ENCODE peak calls at places on chromosomes 2 and 18, in seven cellular contexts. F, W, A, B, R, U and P are unnamed samples.

GRCh38 chr2:233355916-233356315 is 1.6 kb downstream of the DGKD start:
- DNase-seq in R (no peak), U (no peak), F (no peak), A (no peak), B (no peak), W (no peak), P (no peak)

GRCh38 chr2:72108121-72108520 is 39.5 kb downstream of the CYP26B1 start:
- DNase-seq in U (no peak), F (no peak), R (no peak), B (peak), W (no peak), A (no peak), P (no peak)

GRCh38 chr2:113762377-113763118 is 6.1 kb upstream of the SLC35F5 start:
- DNase-seq in R (no peak), A (no peak), U (no peak), W (no peak), F (no peak), B (peak), P (no peak)

GRCh38 chr2:172743143-172743542 is 7.5 kb downstream of the RAPGEF4 start:
- DNase-seq in F (no peak), W (no peak), A (no peak), U (no peak), R (no peak), B (no peak), P (no peak)

GRCh38 chr2:230739961-230740360 is 27.3 kb downstream of the CAB39 start:
- DNase-seq in R (no peak), U (no peak), F (no peak), B (no peak), W (no peak), A (no peak), P (no peak)

GRCh38 chr18:21897811-21898210 is 157.2 kb downstream of the MIB1 start:
- DNase-seq in B (peak), W (peak), U (no peak), R (peak), A (peak), F (peak), P (peak)

GRCh38 chr2:215505044-215505786 is 69.3 kb upstream of the FN1 start:
- DNase-seq in B (peak), W (no peak), R (no peak), F (no peak), U (no peak), A (no peak), P (peak)

GRCh38 chr2:16398487-16399043 is 267.1 kb downstream of the CYRIA start:
- DNase-seq in B (no peak), W (no peak), A (no peak), U (no peak), R (no peak), F (no peak), P (no peak)

GRCh38 chr2:33848486-33848885 is 249.4 kb upstream of the FAM98A start:
- DNase-seq in W (no peak), U (no peak), A (no peak), F (no peak), R (no peak), B (peak), P (no peak)

GRCh38 chr2:127193164-127193947 is 26.7 kb downstream of the CYP27C1 start:
- DNase-seq in A (no peak), W (no peak), U (no peak), R (no peak), B (peak), F (no peak), P (no peak)

GRCh38 chr18:25061345-25061744 is 290.6 kb downstream of the ZNF521 start:
- DNase-seq in F (no peak), W (no peak), B (no peak), R (no peak), A (no peak), U (no peak), P (no peak)

GRCh38 chr2:37564356-37564755 is 107.1 kb downstream of the CDC42EP3 start:
- DNase-seq in U (no peak), F (no peak), B (no peak), R (no peak), A (no peak), W (no peak), P (no peak)

GRCh38 chr2:188410504-188411235 is 119.0 kb downstream of the GULP1 start:
- DNase-seq in W (no peak), U (no peak), R (peak), A (no peak), F (no peak), B (peak), P (no peak)

GRCh38 chr2:160194351-160194750 is 5.7 kb downstream of the ITGB6 start:
- DNase-seq in B (peak), F (no peak), U (no peak), A (no peak), R (no peak), W (no peak), P (no peak)

GRCh38 chr2:20584637-20585321 is 66.1 kb downstream of the HS1BP3 start:
- DNase-seq in B (peak), A (no peak), W (no peak), F (peak), U (no peak), R (peak), P (no peak)

GRCh38 chr2:73852020-73852419 is 23.3 kb downstream of the STAMBP start:
- DNase-seq in R (no peak), F (no peak), U (no peak), B (peak), A (no peak), W (no peak), P (no peak)

GRCh38 chr2:237693281-237694039 is 66.1 kb downstream of the LRRFIP1 start:
- DNase-seq in B (peak), U (no peak), W (peak), F (no peak), A (no peak), R (no peak), P (peak)

GRCh38 chr2:212843409-212844199 is 305.0 kb upstream of the ERBB4 start:
- DNase-seq in B (peak), A (no peak), U (peak), F (no peak), W (no peak), R (no peak), P (peak)

GRCh38 chr2:230849633-230850357 is 14.9 kb upstream of the ITM2C start:
- DNase-seq in W (peak), R (no peak), U (peak), A (peak), B (peak), F (no peak), P (no peak)

GRCh38 chr2:234981197-234982095 is 29.6 kb downstream of the SH3BP4 start:
- DNase-seq in R (peak), B (peak), W (no peak), F (peak), A (peak), U (no peak), P (no peak)

GRCh38 chr2:240789501-240790369 is 30.3 kb downstream of the KIF1A start:
- DNase-seq in F (no peak), U (no peak), R (no peak), B (no peak), W (peak), A (peak), P (no peak)

GRCh38 chr2:105857076-105857740 is 112.5 kb downstream of the NCK2 start:
- DNase-seq in B (no peak), A (no peak), R (no peak), W (no peak), U (no peak), F (no peak), P (no peak)

GRCh38 chr18:58148954-58149471 is 105.0 kb downstream of the NEDD4L start:
- DNase-seq in R (no peak), F (no peak), B (no peak), A (no peak), W (peak), U (no peak), P (no peak)

GRCh38 chr18:23108496-23108895 is 26.8 kb upstream of the CABLES1 start:
- DNase-seq in B (peak), A (no peak), F (no peak), R (no peak), W (no peak), U (no peak), P (no peak)

GRCh38 chr18:54392621-54393023 is 34.9 kb downstream of the C18orf54 start:
- DNase-seq in F (no peak), W (peak), R (peak), B (peak), U (peak), A (no peak), P (peak)

GRCh38 chr18:45828917-45829811 is 3.7 kb downstream of the SIGLEC15 start:
- DNase-seq in W (no peak), B (no peak), U (no peak), A (peak), R (no peak), F (no peak), P (peak)

GRCh38 chr2:74001781-74002514 is 17.2 kb downstream of the TET3 start:
- DNase-seq in F (no peak), U (no peak), B (no peak), R (no peak), W (no peak), A (no peak), P (no peak)

GRCh38 chr2:216352653-216353270 is 19.5 kb downstream of the MARCHF4 start:
- DNase-seq in A (no peak), B (no peak), F (no peak), U (no peak), R (no peak), W (no peak), P (no peak)

GRCh38 chr2:112493048-112493447 is 11.1 kb downstream of the TTL start:
- DNase-seq in A (no peak), F (no peak), U (no peak), B (peak), R (no peak), W (no peak), P (peak)

GRCh38 chr2:206011018-206011614 is 74.9 kb downstream of the INO80D start:
- DNase-seq in B (no peak), W (no peak), R (no peak), U (no peak), A (no peak), F (no peak), P (no peak)

GRCh38 chr2:236240228-236240990 is 23.8 kb downstream of the ASB18 start:
- DNase-seq in W (no peak), R (no peak), U (no peak), B (no peak), F (no peak), A (peak), P (no peak)

GRCh38 chr2:188456114-188456909 is 164.6 kb downstream of the GULP1 start:
- DNase-seq in U (no peak), R (peak), W (no peak), B (no peak), A (no peak), F (no peak), P (peak)

GRCh38 chr2:135004005-135004746 is 43.1 kb downstream of the MAP3K19 start:
- DNase-seq in W (peak), F (peak), A (peak), B (peak), U (peak), R (peak), P (peak)

GRCh38 chr2:143489135-143489534 is 359.9 kb downstream of the ARHGAP15 start:
- DNase-seq in A (no peak), W (no peak), U (no peak), R (no peak), B (peak), F (no peak), P (no peak)

GRCh38 chr2:218476676-218477075 is 57.8 kb downstream of the VIL1 start:
- DNase-seq in U (no peak), W (no peak), A (no peak), F (peak), B (peak), R (no peak), P (no peak)

DNA sequence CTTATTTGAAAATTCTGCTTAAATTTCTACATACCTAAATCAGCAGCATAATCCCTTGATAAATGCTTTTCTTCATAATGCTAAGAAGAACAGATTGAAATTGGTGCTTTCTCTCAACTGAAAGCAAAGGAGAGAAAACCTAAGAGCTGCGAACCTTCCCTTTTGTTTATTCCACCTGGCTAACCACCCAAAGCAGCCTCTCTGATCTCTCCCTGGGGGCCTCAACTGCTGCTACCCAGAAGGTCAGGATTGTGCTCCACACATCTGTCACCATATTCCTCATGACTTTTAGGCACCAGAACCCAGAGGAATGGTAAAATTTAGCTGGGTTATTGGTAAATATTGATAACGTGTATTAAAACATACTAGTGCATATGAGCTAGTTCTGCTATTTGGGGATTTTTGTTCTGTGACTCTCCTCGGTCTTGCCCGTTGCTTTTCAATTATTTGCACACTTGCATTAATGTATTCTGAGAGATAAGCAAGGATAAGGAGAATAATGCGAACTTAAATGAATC is 334.1 kb downstream of the RIT2 start:
- DNase-seq in F (no peak), A (no peak), U (no peak), W (no peak), R (no peak), B (no peak), P (no peak)
- H3K4me3 ChIP-seq in F (no peak), A (no peak), U (no peak), W (no peak), R (no peak), B (no peak), P (no peak)

GRCh38 chr2:199468561-199469513 is 11.1 kb upstream of the SATB2 start:
- DNase-seq in F (no peak), W (no peak), R (no peak), B (no peak), U (no peak), A (no peak), P (no peak)

GRCh38 chr2:199470361-199470671 is 12.6 kb upstream of the SATB2 start:
- DNase-seq in R (no peak), B (no peak), F (no peak), A (no peak), W (no peak), U (no peak), P (no peak)

GRCh38 chr2:199469514-199470360 is 12.0 kb upstream of the SATB2 start:
- DNase-seq in U (no peak), B (no peak), R (no peak), F (no peak), W (no peak), A (no peak), P (no peak)

GRCh38 chr2:199471443-199472057 is 13.8 kb upstream of the SATB2 start:
- DNase-seq in R (peak), F (no peak), B (peak), W (peak), A (peak), U (no peak), P (peak)

DNA sequence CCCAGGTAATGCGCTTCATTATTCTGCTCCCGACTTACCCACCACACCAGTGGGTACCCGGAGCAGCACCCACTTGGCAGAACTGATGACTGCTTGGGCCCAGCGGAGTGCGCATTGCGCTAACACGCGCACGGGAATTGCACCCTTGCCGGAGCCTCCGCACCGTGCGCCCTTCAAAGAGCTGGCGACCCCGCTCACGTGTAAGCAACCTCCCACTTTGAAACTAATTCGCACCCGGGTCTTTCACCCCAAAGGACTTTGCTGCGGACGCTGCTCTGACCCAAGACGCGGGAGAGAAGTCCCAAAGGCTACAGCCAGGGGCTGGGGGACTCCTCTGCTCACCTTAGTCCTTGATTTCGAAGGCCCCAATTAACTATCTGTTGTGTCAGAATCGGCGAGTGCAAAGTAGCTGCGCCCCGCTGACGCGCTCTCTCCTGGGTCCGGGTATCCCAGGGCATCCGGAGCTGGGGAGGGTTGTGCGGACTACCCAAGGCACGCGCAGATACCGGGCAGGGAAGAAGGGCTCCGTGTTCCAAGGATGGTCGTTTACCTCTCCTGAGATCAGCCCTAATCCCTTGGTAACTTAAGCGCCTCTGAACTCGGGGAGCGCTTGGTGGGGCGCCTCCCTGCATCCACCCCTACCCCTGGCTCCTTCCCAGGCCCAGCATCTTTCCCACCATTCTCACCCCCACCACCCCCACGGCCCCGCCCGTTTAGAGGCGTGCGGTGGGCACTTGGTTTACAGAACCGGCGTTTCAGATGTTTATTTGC is 13.1 kb upstream of the SATB2 start:
- DNase-seq in A (no peak), W (no peak), R (no peak), B (peak), U (no peak), F (no peak), P (no peak)
- H3K4me3 ChIP-seq in A (no peak), W (no peak), R (peak), B (peak), U (no peak), F (no peak), P (no peak)

DNA sequence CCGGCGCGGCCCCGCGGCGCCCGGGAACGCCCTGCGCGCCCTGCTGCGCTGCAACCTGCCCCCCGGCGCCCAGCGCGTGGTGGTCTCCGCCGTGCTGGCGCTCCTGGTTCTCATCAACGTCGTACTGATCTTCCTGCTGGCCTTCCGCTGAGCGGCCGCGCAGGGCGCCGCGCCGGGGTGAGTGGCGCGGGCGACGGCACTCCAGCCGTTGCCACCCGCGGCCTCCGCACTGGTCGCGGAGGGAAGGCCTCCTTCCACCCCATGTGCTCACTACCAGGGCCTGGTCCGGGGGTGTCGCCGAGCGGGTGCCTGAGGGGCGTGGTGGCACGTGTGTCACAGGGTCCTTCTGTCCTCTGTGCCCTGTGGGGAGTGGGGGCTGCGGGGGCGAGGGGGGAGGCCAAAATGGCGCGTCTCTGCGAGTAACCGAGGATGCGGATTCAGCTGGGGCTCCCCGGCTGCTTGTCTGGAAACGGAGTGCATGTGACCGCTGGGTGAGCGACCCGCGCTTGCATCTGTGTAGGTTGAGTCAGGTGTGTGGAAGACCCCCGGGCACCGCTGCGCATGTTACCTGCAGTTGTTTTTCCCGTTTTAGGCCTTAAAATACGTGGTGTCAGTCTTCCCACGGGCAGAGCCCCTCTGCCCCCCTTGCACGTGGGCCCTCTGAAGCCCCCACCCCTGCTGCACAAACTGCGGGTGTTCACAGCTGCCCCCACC is 58.0 kb downstream of the FAM168B start:
- DNase-seq in U (no peak), A (peak), B (peak), R (no peak), F (no peak), W (no peak), P (no peak)
- H3K4me3 ChIP-seq in U (no peak), A (peak), B (peak), R (peak), F (peak), W (no peak), P (no peak)

GRCh38 chr18:59918320-59918755 is 18.5 kb downstream of the PMAIP1 start:
- DNase-seq in B (peak), W (peak), F (no peak), U (peak), R (no peak), A (peak), P (peak)
- H3K4me3 ChIP-seq in B (no peak), W (peak), F (no peak), U (peak), R (no peak), A (no peak), P (no peak)